ENCODE peak calls at places on chromosomes 3 and 15, in eight cellular contexts. F is NB4, W is brain microvascular endothelial cell, Z is HepG2, M is heart left ventricle, H is cardiac muscle cell, U is fibroblast of pulmonary artery, X is astrocyte of the cerebellum. B is an unnamed sample.

GRCh38 chr15:66885281-66885915 is 180.0 kb upstream of the SMAD3 start:
- DNase-seq in U (no peak), Z (no peak), W (no peak), X (no peak), M (no peak), H (no peak), F (no peak), B (no peak)

GRCh38 chr3:175185903-175186302 is 326.8 kb downstream of the NAALADL2 start:
- DNase-seq in H (no peak), W (no peak), U (no peak), Z (no peak), X (no peak), M (no peak), F (no peak), B (no peak)

GRCh38 chr3:196219194-196219969 is 3.0 kb downstream of the SLC51A start:
- DNase-seq in X (peak), Z (no peak), M (no peak), H (no peak), W (peak), F (peak), U (peak), B (no peak)

GRCh38 chr3:174547801-174548200 is 311.3 kb upstream of the NAALADL2 start:
- DNase-seq in W (no peak), X (no peak), Z (no peak), F (no peak), M (no peak), H (no peak), U (no peak), B (no peak)

GRCh38 chr15:41850482-41851166 is 12.0 kb downstream of the PLA2G4B start:
- DNase-seq in M (no peak), U (no peak), X (no peak), Z (no peak), F (peak), H (no peak), W (no peak), B (no peak)

GRCh38 chr3:10142707-10143560 is 1.4 kb downstream of the VHL start:
- DNase-seq in H (no peak), X (no peak), Z (no peak), M (no peak), F (peak), W (no peak), U (peak), B (no peak)

GRCh38 chr3:83321891-83322290 is 1560.4 kb upstream of the GBE1 start:
- DNase-seq in M (no peak), F (no peak), W (no peak), Z (no peak), U (no peak), X (peak), H (no peak), B (no peak)

GRCh38 chr3:38343797-38344594 is 2.6 kb upstream of the XYLB start:
- DNase-seq in X (no peak), M (no peak), W (no peak), U (peak), Z (no peak), F (peak), H (no peak), B (no peak)

GRCh38 chr3:188979669-188980311 is 192.0 kb upstream of the TPRG1 start:
- DNase-seq in M (no peak), F (no peak), X (no peak), Z (no peak), W (no peak), U (no peak), H (no peak), B (peak)

GRCh38 chr3:101940521-101940992 is 91.2 kb downstream of the NFKBIZ start:
- DNase-seq in X (peak), U (peak), M (peak), Z (no peak), H (peak), F (peak), W (peak), B (no peak)

GRCh38 chr3:190401943-190402342 is 14.0 kb downstream of the CLDN16 start:
- DNase-seq in W (no peak), M (no peak), Z (no peak), X (no peak), U (peak), H (no peak), F (no peak), B (no peak)

GRCh38 chr15:62809106-62809967 is 233.2 kb upstream of the TPM1 start:
- DNase-seq in Z (peak), U (peak), X (no peak), W (peak), H (no peak), M (no peak), F (no peak), B (no peak)

GRCh38 chr3:46124216-46125143 is 83.6 kb downstream of the CCR1 start:
- DNase-seq in Z (no peak), W (no peak), U (peak), H (no peak), X (no peak), M (no peak), F (no peak), B (no peak)

GRCh38 chr3:100400782-100401673 is at the start of the genes LNP1 and TOMM70:
- DNase-seq in Z (peak), F (peak), M (peak), W (peak), X (peak), H (peak), U (peak), B (peak)

GRCh38 chr15:92846716-92847115 is 53.4 kb upstream of the CHD2 start:
- DNase-seq in F (no peak), M (no peak), Z (no peak), W (no peak), X (no peak), H (no peak), U (no peak), B (no peak)

GRCh38 chr3:147521646-147522045 is 112.5 kb downstream of the ZIC1 start:
- DNase-seq in X (peak), H (no peak), W (peak), Z (no peak), M (no peak), U (peak), F (no peak), B (no peak)

GRCh38 chr15:85500729-85501128 is 120.3 kb downstream of the AKAP13 start:
- DNase-seq in F (no peak), H (peak), W (peak), U (peak), M (no peak), Z (no peak), X (no peak), B (no peak)

GRCh38 chr15:22888120-22888859 is 49.8 kb downstream of the NIPA2 start:
- DNase-seq in U (peak), W (peak), F (no peak), M (no peak), Z (no peak), H (no peak), X (peak), B (no peak)

GRCh38 chr3:9183811-9184463 is 65.5 kb downstream of the SRGAP3 start:
- DNase-seq in H (peak), U (no peak), W (no peak), F (no peak), X (no peak), M (no peak), Z (no peak), B (no peak)

GRCh38 chr3:190537131-190537530 is 23.2 kb downstream of the IL1RAP start:
- DNase-seq in H (no peak), U (no peak), X (no peak), Z (no peak), M (no peak), F (no peak), W (no peak), B (no peak)

GRCh38 chr15:85312486-85312885 is 67.9 kb upstream of the AKAP13 start:
- DNase-seq in W (peak), F (peak), X (no peak), U (peak), Z (peak), M (no peak), H (no peak), B (no peak)

GRCh38 chr3:46668116-46668515 is 25.4 kb downstream of the ALS2CL start:
- DNase-seq in F (no peak), U (no peak), Z (no peak), H (no peak), W (no peak), X (no peak), M (peak), B (no peak)

GRCh38 chr3:173745952-173746682 is 348.6 kb downstream of the NLGN1 start:
- DNase-seq in M (no peak), X (no peak), W (peak), U (peak), H (no peak), F (no peak), Z (no peak), B (no peak)

GRCh38 chr3:184676927-184677326 is 34.9 kb downstream of the MAGEF1 start:
- DNase-seq in M (no peak), F (peak), W (no peak), U (no peak), X (no peak), H (no peak), Z (no peak), B (no peak)

GRCh38 chr3:33115024-33115768 is 1.4 kb downstream of the CRTAP start:
- DNase-seq in M (peak), X (peak), F (peak), H (peak), W (peak), Z (no peak), U (peak), B (no peak)

GRCh38 chr3:55910543-55910942 is 423.4 kb upstream of the WNT5A start:
- DNase-seq in X (no peak), Z (no peak), W (no peak), U (no peak), M (no peak), F (no peak), H (no peak), B (no peak)

GRCh38 chr3:56796202-56796601 is 5.5 kb downstream of the ARHGEF3 start:
- DNase-seq in M (no peak), Z (no peak), F (no peak), U (peak), H (no peak), W (peak), X (no peak), B (no peak)

GRCh38 chr3:11548721-11549131 is 95.0 kb downstream of the VGLL4 start:
- DNase-seq in H (no peak), Z (no peak), X (peak), W (peak), F (no peak), M (peak), U (peak), B (no peak)

GRCh38 chr15:68408971-68409370 is 23.0 kb downstream of the ITGA11 start:
- DNase-seq in X (no peak), Z (no peak), W (no peak), H (no peak), U (no peak), F (no peak), M (no peak), B (no peak)

GRCh38 chr3:71152892-71153265 is 430.6 kb downstream of the FOXP1 start:
- DNase-seq in U (no peak), F (no peak), H (no peak), M (no peak), X (no peak), Z (peak), W (no peak), B (no peak)

GRCh38 chr3:16309558-16309957 is 44.5 kb downstream of the OXNAD1 start:
- DNase-seq in Z (no peak), W (peak), H (no peak), F (peak), U (peak), X (no peak), M (no peak), B (no peak)

GRCh38 chr3:59131016-59131771 is 81.4 kb upstream of the CFAP20DC start:
- DNase-seq in X (no peak), U (no peak), Z (no peak), M (no peak), F (no peak), H (no peak), W (no peak), B (no peak)

GRCh38 chr3:14885307-14885706 is 62.1 kb upstream of the NR2C2 start:
- DNase-seq in M (no peak), X (no peak), F (no peak), Z (no peak), U (no peak), H (no peak), W (no peak), B (no peak)

GRCh38 chr3:128482175-128482856 is 10.7 kb downstream of the GATA2 start:
- DNase-seq in F (no peak), X (no peak), U (no peak), Z (no peak), W (no peak), H (no peak), M (peak), B (no peak)
- H3K4me3 ChIP-seq in F (no peak), X (no peak), U (peak), Z (no peak), W (no peak), H (no peak), M (peak), B (no peak)

DNA sequence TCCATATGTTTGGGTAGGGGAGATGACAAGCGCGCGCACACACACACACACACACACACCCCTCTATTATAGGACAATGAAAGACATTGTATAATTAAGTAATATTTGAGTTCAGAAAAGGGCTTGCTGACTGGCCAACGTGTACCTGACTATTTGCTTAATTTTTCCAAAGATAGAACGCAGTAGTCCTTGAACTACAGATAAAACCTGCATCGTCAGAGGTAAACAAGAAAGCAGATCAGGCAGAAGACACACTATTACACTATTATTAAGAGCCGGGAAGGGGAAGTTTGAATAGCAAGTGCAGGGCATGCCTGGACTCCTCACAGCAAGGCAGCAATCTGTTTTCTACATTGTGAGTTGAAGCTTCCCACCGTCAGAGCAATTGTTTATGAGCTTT is 427.6 kb downstream of the GABRG3 start:
- DNase-seq in U (no peak), M (no peak), Z (peak), H (no peak), X (no peak), W (no peak), F (no peak), B (peak)
- TF ChIP-seq CTCF in U (no peak), M (no peak), Z (no peak), H (no peak), X (no peak), W (no peak), F (no peak), B (no peak)

GRCh38 chr3:67635257-67635656 is 19.2 kb downstream of the SUCLG2 start:
- DNase-seq in Z (no peak), F (no peak), X (peak), W (peak), U (peak), M (no peak), H (no peak), B (no peak)

GRCh38 chr3:67630666-67631362 is 23.6 kb downstream of the SUCLG2 start:
- DNase-seq in X (no peak), W (no peak), U (no peak), M (no peak), H (no peak), Z (no peak), F (no peak), B (no peak)

GRCh38 chr3:67640023-67640660 is 14.3 kb downstream of the SUCLG2 start:
- DNase-seq in X (no peak), H (no peak), W (peak), Z (no peak), M (no peak), F (no peak), U (no peak), B (no peak)

GRCh38 chr3:67637255-67637900 is 17.0 kb downstream of the SUCLG2 start:
- DNase-seq in H (no peak), W (no peak), M (no peak), X (no peak), Z (no peak), U (no peak), F (no peak), B (no peak)

GRCh38 chr3:67635806-67636205 is 18.6 kb downstream of the SUCLG2 start:
- DNase-seq in H (no peak), U (no peak), Z (no peak), F (no peak), M (no peak), X (no peak), W (peak), B (no peak)
- H3K4me3 ChIP-seq in H (no peak), U (no peak), Z (no peak), F (no peak), M (no peak), X (no peak), W (no peak), B (no peak)

DNA sequence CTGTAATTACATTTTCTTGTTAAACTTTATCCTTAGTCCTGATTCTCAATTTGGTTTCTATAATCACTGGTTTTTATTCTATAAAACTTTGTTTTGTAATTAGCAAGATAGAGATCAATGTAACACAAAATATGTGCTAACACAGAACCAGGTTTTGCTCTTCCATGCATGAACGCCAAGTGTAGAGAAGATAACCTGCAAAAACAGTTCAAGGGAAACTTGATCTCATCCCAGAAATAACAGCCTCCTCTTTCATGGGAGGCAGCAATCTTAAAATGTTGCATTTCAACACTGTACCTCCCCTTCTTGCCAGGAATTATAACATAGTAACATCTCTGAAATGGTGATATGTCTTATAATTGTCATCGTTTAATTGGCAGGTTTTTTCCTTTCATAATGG is 86.3 kb upstream of the STT3B start:
- DNase-seq in Z (no peak), X (no peak), U (no peak), F (no peak), H (no peak), M (no peak), W (no peak), B (no peak)
- TF ChIP-seq CTCF in Z (no peak), X (no peak), U (no peak), F (no peak), H (no peak), M (no peak), W (no peak), B (no peak)

GRCh38 chr15:100734606-100735005 is 132.2 kb downstream of the ASB7 start:
- DNase-seq in M (no peak), H (no peak), F (no peak), W (no peak), Z (no peak), X (no peak), U (no peak), B (no peak)

GRCh38 chr15:100732359-100733055 is 130.1 kb downstream of the ASB7 start:
- DNase-seq in F (no peak), M (no peak), Z (no peak), W (no peak), U (no peak), X (peak), H (no peak), B (no peak)

GRCh38 chr15:100733088-100733487 is 130.7 kb downstream of the ASB7 start:
- DNase-seq in Z (no peak), M (no peak), X (no peak), W (no peak), U (peak), F (no peak), H (no peak), B (peak)

GRCh38 chr15:100735654-100736053 is 133.3 kb downstream of the ASB7 start:
- DNase-seq in X (no peak), U (no peak), H (no peak), M (no peak), W (no peak), F (no peak), Z (no peak), B (no peak)

DNA sequence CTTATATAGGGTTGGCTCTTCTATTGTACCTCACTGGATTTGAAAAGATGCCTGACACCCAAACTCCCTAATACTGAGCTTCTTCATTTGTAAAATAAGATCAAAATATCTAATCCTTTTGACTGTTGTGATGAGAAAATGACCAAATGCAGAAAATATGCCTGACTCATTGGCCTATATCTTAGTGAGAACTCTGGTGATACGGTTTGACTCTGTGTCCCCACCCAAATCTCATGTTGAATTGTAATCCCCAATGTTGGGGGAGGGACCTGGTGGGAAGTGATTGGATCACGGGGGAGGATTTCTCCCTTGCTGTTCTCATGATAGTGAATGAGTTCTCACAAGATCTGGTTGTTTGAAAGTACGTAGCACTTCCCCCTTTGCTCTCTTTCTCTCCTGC is 131.4 kb downstream of the ASB7 start:
- DNase-seq in Z (no peak), H (no peak), M (no peak), F (no peak), W (peak), X (no peak), U (peak), B (no peak)
- H3K4me3 ChIP-seq in Z (no peak), H (no peak), M (no peak), F (no peak), W (no peak), X (no peak), U (no peak), B (no peak)

DNA sequence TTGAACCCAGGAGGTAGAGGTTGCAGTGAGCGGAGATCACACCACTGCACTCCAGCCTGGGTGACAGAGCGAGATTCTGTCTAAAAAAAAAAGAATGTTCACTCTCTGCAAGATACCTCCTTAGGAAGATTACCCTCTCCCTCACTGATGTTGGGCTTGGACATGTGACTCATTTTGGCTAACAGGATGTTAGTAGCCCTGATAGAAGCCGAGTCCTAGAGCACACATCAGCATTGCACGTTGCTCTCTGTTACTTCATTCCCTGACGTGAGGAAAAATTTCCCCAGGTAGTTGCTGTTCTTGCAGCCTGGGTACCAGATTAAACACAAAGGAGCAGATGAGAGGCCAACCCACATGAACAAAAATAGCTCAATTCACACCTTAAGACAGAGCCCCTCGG is 78.1 kb upstream of the PRICKLE2 start:
- DNase-seq in M (no peak), Z (no peak), X (no peak), U (peak), F (no peak), H (no peak), W (no peak), B (no peak)
- TF ChIP-seq CTCF in M (no peak), Z (no peak), X (no peak), U (no peak), F (no peak), H (no peak), W (no peak), B (no peak)

GRCh38 chr15:98419173-98419814 is 229.0 kb upstream of the IGF1R start:
- DNase-seq in F (no peak), Z (no peak), X (no peak), U (no peak), W (no peak), H (no peak), M (no peak), B (no peak)

GRCh38 chr15:98422086-98422478 is 226.3 kb upstream of the IGF1R start:
- DNase-seq in H (no peak), W (no peak), Z (no peak), U (no peak), M (no peak), X (no peak), F (no peak), B (no peak)

GRCh38 chr15:98421419-98422085 is 226.8 kb upstream of the IGF1R start:
- DNase-seq in U (peak), X (no peak), W (peak), Z (peak), H (peak), F (peak), M (peak), B (no peak)

GRCh38 chr15:98417346-98417745 is 231.0 kb upstream of the IGF1R start:
- DNase-seq in X (no peak), M (no peak), F (no peak), U (no peak), W (no peak), Z (no peak), H (no peak), B (no peak)

GRCh38 chr15:98420837-98421236 is 227.5 kb upstream of the IGF1R start:
- DNase-seq in U (no peak), W (no peak), F (no peak), X (no peak), M (peak), Z (no peak), H (no peak), B (no peak)
- H3K4me3 ChIP-seq in U (no peak), W (no peak), F (no peak), X (no peak), M (peak), Z (no peak), H (no peak), B (no peak)

GRCh38 chr15:96403071-96403470 is 72.6 kb downstream of the NR2F2 start:
- DNase-seq in X (no peak), H (no peak), Z (no peak), F (no peak), W (no peak), U (no peak), M (no peak), B (no peak)
- TF ChIP-seq CTCF in X (no peak), H (no peak), Z (no peak), F (peak), W (peak), U (no peak), M (no peak), B (no peak)